ENCODE peak calls at places on chromosome 9, in eight cellular contexts. U, K, C, T, Z, G, L and H are unnamed samples.
A peak's percentile ranks its signal among the peaks of the same experiment; 100 is the strongest.

GRCh38 chr9:16266648-16267276 is 603.7 kb downstream of the BNC2 start:
- DNase-seq in C (peak; percentile 34), G (no peak), K (peak; percentile 22), U (no peak), Z (peak; percentile 31), T (no peak), L (no peak), H (no peak)

GRCh38 chr9:133031496-133031911 is 707 bp downstream of the GTF3C5 start:
- DNase-seq in G (no peak), Z (no peak), C (no peak), T (no peak), U (no peak), K (peak; percentile 39), L (no peak), H (no peak)

GRCh38 chr9:105901514-105902109 is 207.3 kb downstream of the TMEM38B start:
- DNase-seq in U (no peak), G (no peak), C (peak; percentile 68), L (no peak), Z (peak; percentile 65), T (peak; percentile 1), K (peak; percentile 67), H (no peak)

GRCh38 chr9:98310752-98311392 is 55.4 kb upstream of the TBC1D2 start:
- DNase-seq in U (no peak), G (no peak), Z (no peak), K (no peak), L (no peak), C (no peak), T (peak; percentile 30), H (no peak)

GRCh38 chr9:104915049-104915448 is 12.9 kb downstream of the ABCA1 start:
- DNase-seq in T (no peak), Z (no peak), K (no peak), C (no peak), U (no peak), G (no peak), L (no peak), H (no peak)

GRCh38 chr9:91773166-91773565 is 176.9 kb downstream of the ROR2 start:
- DNase-seq in G (no peak), C (no peak), Z (no peak), T (peak; percentile 8), K (no peak), U (no peak), L (no peak), H (no peak)

GRCh38 chr9:77848428-77848827 is 183.2 kb downstream of the GNAQ start:
- DNase-seq in T (no peak), Z (no peak), K (no peak), G (no peak), C (no peak), U (no peak), L (no peak), H (no peak)

GRCh38 chr9:89137548-89138462 is 40.8 kb downstream of the SHC3 start:
- DNase-seq in G (peak; percentile 50), Z (no peak), U (peak; percentile 76), L (peak; percentile 86), K (peak; percentile 90), T (peak; percentile 96), C (peak; percentile 95), H (peak; percentile 85)

GRCh38 chr9:109013678-109014145 is 413 bp upstream of the CTNNAL1 start:
- DNase-seq in G (no peak), T (peak; percentile 84), K (no peak), Z (no peak), C (no peak), L (no peak), U (no peak), H (no peak)

DNA sequence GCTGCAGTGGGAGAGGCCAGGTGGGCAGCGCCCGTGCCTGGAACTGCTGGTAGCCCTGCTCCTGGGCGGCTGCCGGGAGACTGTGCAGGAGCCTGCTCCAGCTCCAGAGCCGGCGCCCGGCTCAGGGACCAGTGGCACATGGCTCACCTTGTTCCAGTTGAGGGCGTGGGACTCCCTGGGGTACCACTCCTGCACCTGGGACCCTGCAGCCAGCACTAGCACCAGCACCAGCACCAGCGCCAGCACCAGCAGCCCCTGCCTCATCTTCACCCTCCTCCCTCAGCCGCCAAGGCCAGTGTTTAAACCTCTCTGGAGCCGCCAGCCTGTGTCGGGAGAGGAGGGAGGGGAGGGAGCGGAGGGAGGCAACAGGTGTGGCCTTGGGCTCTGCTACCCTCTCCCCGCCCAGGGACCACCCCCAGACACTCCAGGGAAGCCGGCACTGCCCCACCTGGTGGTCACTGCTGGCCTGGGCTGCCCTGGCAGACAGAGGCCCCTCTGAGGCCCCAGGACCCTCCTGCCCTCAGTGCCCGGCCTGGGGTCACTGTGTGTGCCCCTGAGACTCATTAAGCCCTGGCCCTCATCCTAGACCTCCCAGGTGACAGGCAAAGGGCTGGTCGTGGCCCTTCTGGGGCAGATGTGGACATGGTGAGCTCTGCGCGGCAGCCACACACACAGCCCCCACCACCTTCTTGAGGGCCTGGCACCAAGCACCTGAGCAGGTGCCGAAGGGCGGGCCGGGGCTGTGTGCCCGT is at the start of gene LCN10:
- DNase-seq in K (peak; percentile 26), Z (peak; percentile 51), C (no peak), L (no peak), T (no peak), G (no peak), U (no peak), H (no peak)
- TF ChIP-seq CTCF in K (peak; percentile 53), Z (no peak), C (peak; percentile 41), L (no peak), T (peak; percentile 20), G (no peak), U (peak; percentile 45), H (peak; percentile 32)

GRCh38 chr9:137445275-137445807 is 4.2 kb upstream of the ENTPD8 start:
- DNase-seq in G (peak; percentile 80), K (peak; percentile 83), Z (peak; percentile 84), L (peak; percentile 84), C (peak; percentile 89), T (peak; percentile 91), U (peak; percentile 26), H (peak; percentile 40)
- TF ChIP-seq CTCF in G (peak; percentile 60), K (peak; percentile 75), Z (peak; percentile 87), L (no peak), C (peak; percentile 88), T (peak; percentile 85), U (peak; percentile 86), H (peak; percentile 81)

DNA sequence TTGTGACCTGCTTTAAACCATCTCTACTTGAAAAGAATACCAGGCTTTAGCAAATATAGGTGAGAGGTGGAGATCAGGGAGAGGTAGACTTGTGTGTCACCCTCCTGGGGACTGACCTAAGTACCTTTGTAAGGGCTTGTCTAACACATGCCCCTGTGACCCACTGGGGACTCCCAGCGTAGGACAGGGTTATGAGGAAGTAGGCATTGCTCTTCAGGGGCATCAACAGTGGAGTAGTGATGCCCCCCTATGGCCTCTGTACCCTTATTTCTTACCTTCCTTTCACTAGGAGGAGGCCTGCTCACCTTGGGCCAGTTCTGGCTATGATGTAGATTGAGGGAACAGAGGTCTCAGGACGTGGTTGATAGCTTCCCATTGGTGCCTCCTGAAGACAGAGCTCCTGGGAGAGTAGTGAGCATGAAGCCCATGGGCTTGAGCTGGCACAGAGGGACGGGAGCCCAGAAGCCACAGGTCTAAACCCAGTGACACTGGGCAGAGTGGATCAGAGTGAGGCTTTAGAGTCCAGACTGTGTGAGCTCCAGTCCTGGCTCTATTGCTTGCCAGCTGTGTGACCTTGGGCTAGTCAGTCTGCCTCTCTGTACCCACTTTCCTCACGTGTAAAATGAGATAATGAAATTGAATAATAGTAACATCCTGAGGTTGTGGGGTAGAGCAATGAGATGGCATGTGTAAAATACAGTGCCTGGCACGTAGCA is 191.7 kb downstream of the AOPEP start:
- DNase-seq in T (no peak), L (no peak), U (no peak), K (no peak), C (no peak), Z (no peak), G (no peak), H (no peak)
- TF ChIP-seq CTCF in T (no peak), L (no peak), U (no peak), K (no peak), C (no peak), Z (no peak), G (no peak), H (no peak)

DNA sequence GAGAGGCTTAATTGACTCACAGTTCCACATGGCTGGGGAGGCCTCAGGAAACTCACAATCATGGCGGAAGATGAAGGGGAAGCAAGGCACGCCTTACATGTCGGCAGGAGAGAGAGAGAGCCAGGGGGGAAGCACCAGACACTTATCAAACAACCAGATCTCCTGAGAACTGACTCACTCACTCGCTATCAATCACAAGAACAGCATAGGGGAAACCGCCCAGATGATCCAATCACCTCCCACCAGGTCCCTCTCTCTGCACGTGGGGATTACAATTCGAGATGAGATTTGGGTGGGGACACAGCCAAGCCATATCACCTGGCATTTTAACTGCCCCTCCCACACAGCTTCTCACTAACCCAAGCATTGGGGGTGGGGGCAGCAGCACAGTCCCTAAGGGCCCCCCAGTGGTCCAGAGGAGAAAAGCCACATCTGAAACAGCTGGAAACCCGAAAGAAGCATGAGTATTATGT is 76.1 kb upstream of the ASS1 start:
- DNase-seq in K (no peak), L (no peak), Z (no peak), T (no peak), C (no peak), U (no peak), G (no peak), H (no peak)
- TF ChIP-seq CTCF in K (peak; percentile 35), L (no peak), Z (no peak), T (no peak), C (peak; percentile 7), U (peak; percentile 33), G (no peak), H (no peak)